ENCODE peak calls at places on chromosomes 3 and 15, in nine cellular contexts. H is SJSA1, O is HCT116, D is testis, C is right cardiac atrium, Z is neural progenitor cell, P is right atrium auricular region, Q is astrocyte, I is hepatocyte. U is an unnamed sample.

GRCh38 chr15:52445954-52446353 is 82.7 kb downstream of the MYO5A start:
- DNase-seq in H (no peak), O (no peak), D (no peak), C (no peak), Z (no peak), P (no peak), Q (no peak), I (no peak), U (no peak)

GRCh38 chr15:81888748-81889479 is 156.9 kb downstream of the MEX3B start:
- DNase-seq in H (peak; percentile 80), O (no peak), D (no peak), C (no peak), Z (no peak), P (no peak), Q (peak; percentile 77), I (peak; percentile 26), U (no peak)

GRCh38 chr15:90762109-90762508 is 45.0 kb downstream of the BLM start:
- DNase-seq in H (no peak), O (no peak), D (peak; percentile 31), C (peak; percentile 71), Z (no peak), P (peak; percentile 88), Q (no peak), I (peak; percentile 50), U (no peak)

GRCh38 chr3:47250309-47251060 is 32.1 kb downstream of the KIF9 start:
- DNase-seq in H (no peak), O (peak; percentile 41), D (peak; percentile 45), C (peak; percentile 26), Z (peak; percentile 73), P (no peak), Q (no peak), I (peak; percentile 29), U (peak; percentile 20)

GRCh38 chr3:11290743-11291680 is 18.8 kb downstream of the ATG7 start:
- DNase-seq in H (peak; percentile 58), O (no peak), D (no peak), C (no peak), Z (no peak), P (no peak), Q (peak; percentile 74), I (no peak), U (peak; percentile 29)

GRCh38 chr15:70327328-70328136 is 229.8 kb upstream of the TLE3 start:
- DNase-seq in H (peak; percentile 62), O (no peak), D (no peak), C (no peak), Z (no peak), P (peak; percentile 40), Q (peak; percentile 96), I (no peak), U (peak; percentile 65)

GRCh38 chr3:124611520-124611919 is 118.7 kb upstream of the UMPS start:
- DNase-seq in H (no peak), O (no peak), D (no peak), C (no peak), Z (no peak), P (no peak), Q (no peak), I (peak; percentile 37), U (no peak)

GRCh38 chr15:27679621-27680521 is 419.2 kb downstream of the OCA2 start:
- DNase-seq in H (no peak), O (no peak), D (no peak), C (no peak), Z (peak; percentile 67), P (no peak), Q (peak; percentile 44), I (peak; percentile 43), U (no peak)

GRCh38 chr15:44798815-44799214 is 62.5 kb downstream of the TRIM69 start:
- DNase-seq in H (no peak), O (peak; percentile 7), D (no peak), C (no peak), Z (peak; percentile 22), P (no peak), Q (no peak), I (peak; percentile 30), U (no peak)

GRCh38 chr3:156010829-156011228 is 109.5 kb upstream of the KCNAB1 start:
- DNase-seq in H (no peak), O (peak; percentile 12), D (peak; percentile 55), C (no peak), Z (peak; percentile 56), P (no peak), Q (no peak), I (peak; percentile 50), U (no peak)

GRCh38 chr15:61227269-61228024 is 1.7 kb downstream of the RORA start:
- DNase-seq in H (peak; percentile 57), O (no peak), D (peak; percentile 30), C (no peak), Z (peak; percentile 55), P (no peak), Q (peak; percentile 69), I (peak; percentile 35), U (peak; percentile 52)

GRCh38 chr3:127158614-127159221 is 34.2 kb upstream of the PRR23E start:
- DNase-seq in H (no peak), O (no peak), D (peak; percentile 38), C (no peak), Z (peak; percentile 93), P (no peak), Q (no peak), I (peak; percentile 59), U (peak; percentile 2)

GRCh38 chr3:95705786-95706418 is 1108.5 kb upstream of the EPHA6 start:
- DNase-seq in H (no peak), O (no peak), D (no peak), C (no peak), Z (no peak), P (no peak), Q (no peak), I (no peak), U (no peak)

GRCh38 chr15:83081256-83082014 is 14.4 kb upstream of the BTBD1 start:
- DNase-seq in H (no peak), O (no peak), D (no peak), C (no peak), Z (no peak), P (no peak), Q (no peak), I (no peak), U (no peak)

GRCh38 chr3:24237971-24238767 is 256.5 kb downstream of the THRB start:
- DNase-seq in H (peak; percentile 67), O (peak; percentile 75), D (peak; percentile 72), C (no peak), Z (peak; percentile 80), P (no peak), Q (peak; percentile 96), I (peak; percentile 80), U (peak; percentile 89)

GRCh38 chr3:159783780-159784747 is 204.6 kb upstream of the IL12A start:
- DNase-seq in H (no peak), O (no peak), D (no peak), C (no peak), Z (no peak), P (no peak), Q (peak; percentile 72), I (no peak), U (peak; percentile 90)

GRCh38 chr3:11379238-11379823 is 107.1 kb downstream of the ATG7 start:
- DNase-seq in H (no peak), O (peak; percentile 32), D (no peak), C (no peak), Z (peak; percentile 47), P (no peak), Q (peak; percentile 42), I (peak; percentile 43), U (peak; percentile 31)

GRCh38 chr3:188092648-188093047 is 61.3 kb upstream of the LPP start:
- DNase-seq in H (peak; percentile 78), O (no peak), D (no peak), C (no peak), Z (no peak), P (no peak), Q (no peak), I (no peak), U (no peak)

GRCh38 chr3:188102861-188103547 is 51.0 kb upstream of the LPP start:
- DNase-seq in H (no peak), O (no peak), D (no peak), C (no peak), Z (no peak), P (no peak), Q (no peak), I (no peak), U (no peak)

GRCh38 chr3:188099907-188100306 is 54.0 kb upstream of the LPP start:
- DNase-seq in H (no peak), O (no peak), D (no peak), C (no peak), Z (no peak), P (no peak), Q (no peak), I (no peak), U (no peak)

GRCh38 chr3:188097786-188098185 is 56.2 kb upstream of the LPP start:
- DNase-seq in H (no peak), O (no peak), D (no peak), C (no peak), Z (no peak), P (no peak), Q (no peak), I (no peak), U (no peak)
- H3K27ac ChIP-seq in H (no peak overlapping the region), O (no peak overlapping the region), D (no peak overlapping the region), C (peak overlapping the region; percentile 38), Z (no peak overlapping the region), P (peak overlapping the region; percentile 50), Q (no peak overlapping the region), I (no peak overlapping the region), U (no peak overlapping the region)

DNA sequence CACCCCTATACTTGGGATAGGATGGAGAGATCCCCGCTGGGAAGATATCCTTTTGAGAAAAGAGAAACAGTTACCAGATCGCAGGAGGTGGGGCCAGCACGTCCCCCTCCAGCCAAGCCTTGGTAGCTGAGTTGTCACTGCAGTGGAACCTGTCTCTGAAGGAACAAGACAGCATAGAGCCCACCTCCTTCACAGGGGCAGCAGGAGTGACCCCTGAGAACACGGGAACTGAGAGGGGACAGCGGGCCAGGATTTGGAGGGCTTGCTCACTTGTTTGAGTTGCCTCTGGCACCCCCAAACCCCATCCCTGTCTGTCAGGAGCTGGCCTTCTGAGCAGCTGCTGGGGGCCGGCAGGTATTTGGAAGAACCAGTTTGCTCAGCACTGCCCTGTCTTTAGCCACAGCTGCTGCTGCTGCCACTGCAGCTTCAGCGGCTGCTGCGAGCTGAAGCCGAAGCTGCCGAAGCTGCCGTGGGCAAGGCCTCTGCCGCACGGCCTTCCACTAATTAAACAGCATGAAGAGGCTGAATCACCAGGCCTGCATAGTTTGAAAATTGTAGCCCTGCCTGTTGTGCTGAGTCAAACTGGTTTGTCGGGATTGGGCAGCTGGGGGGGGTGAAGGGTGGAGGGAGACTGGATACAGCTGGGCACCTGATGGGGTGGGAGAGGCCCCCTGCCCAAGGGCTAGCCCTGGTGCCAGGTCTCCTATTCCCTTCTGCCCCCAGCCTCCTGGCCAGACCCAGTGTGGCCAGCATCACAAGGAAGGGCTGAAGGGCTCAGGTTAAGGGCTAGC is 4.0 kb downstream of the EPHB3 start:
- DNase-seq in H (peak; percentile 77), O (peak; percentile 60), D (no peak), C (no peak), Z (peak; percentile 64), P (no peak), Q (peak; percentile 89), I (peak; percentile 86), U (peak; percentile 95)
- H3K4me3 ChIP-seq in H (no peak overlapping the region), O (peak overlapping the region; percentile 36), D (no peak overlapping the region), C (no peak overlapping the region), Z (no peak overlapping the region), P (no peak overlapping the region), Q (no peak overlapping the region), I (no peak overlapping the region), U (no peak overlapping the region)

GRCh38 chr3:37938011-37938410 is 52.6 kb upstream of the VILL start:
- DNase-seq in H (no peak), O (no peak), D (no peak), C (no peak), Z (no peak), P (no peak), Q (no peak), I (no peak), U (no peak)
- H3K27ac ChIP-seq in H (peak overlapping the region; percentile 11), O (no peak overlapping the region), D (peak overlapping the region; percentile 32), C (no peak overlapping the region), Z (no peak overlapping the region), P (no peak overlapping the region), Q (no peak overlapping the region), I (no peak overlapping the region), U (peak overlapping the region; percentile 10)

GRCh38 chr3:1103525-1103924 is 10.7 kb downstream of the CNTN6 start:
- DNase-seq in H (no peak), O (no peak), D (no peak), C (no peak), Z (no peak), P (no peak), Q (no peak), I (no peak), U (no peak)
- H3K4me3 ChIP-seq in H (no peak overlapping the region), O (no peak overlapping the region), D (peak overlapping the region; percentile 21), C (no peak overlapping the region), Z (no peak overlapping the region), P (no peak overlapping the region), Q (no peak overlapping the region), I (no peak overlapping the region), U (no peak overlapping the region)

U was measured in mammary epithelial cell.